ENCODE peak calls at places on chromosome 7, in nine cellular contexts. E is heart right ventricle, K is cardiac fibroblast, X is mucosa of descending colon, U is AG04450, N is astrocyte of the cerebellum, Q is lower lobe of right lung, G is upper lobe of right lung, A is tibial artery. I is an unnamed sample.

GRCh38 chr7:381211-382117 is 91.5 kb downstream of the FOXL3 start:
- DNase-seq in E (no peak), K (no peak), X (no peak), U (no peak), N (no peak), Q (peak), G (peak), A (peak), I (no peak)

GRCh38 chr7:43850348-43851116 is 18.8 kb downstream of the MRPS24 start:
- DNase-seq in E (no peak), K (no peak), X (no peak), U (no peak), N (no peak), Q (no peak), G (no peak), A (no peak), I (peak)

GRCh38 chr7:116809636-116810266 is 52.6 kb upstream of the CAPZA2 start:
- DNase-seq in E (no peak), K (peak), X (peak), U (peak), N (peak), Q (no peak), G (no peak), A (no peak), I (peak)

GRCh38 chr7:153061913-153062528 is 302.5 kb downstream of the ACTR3B start:
- DNase-seq in E (no peak), K (no peak), X (no peak), U (no peak), N (no peak), Q (no peak), G (no peak), A (no peak), I (no peak)

GRCh38 chr7:151890355-151891004 is 13.6 kb upstream of the PRKAG2 start:
- DNase-seq in E (no peak), K (no peak), X (no peak), U (no peak), N (no peak), Q (peak), G (no peak), A (no peak), I (no peak)

GRCh38 chr7:84529480-84530205 is 335.1 kb upstream of the SEMA3A start:
- DNase-seq in E (no peak), K (peak), X (no peak), U (no peak), N (peak), Q (no peak), G (no peak), A (no peak), I (no peak)

GRCh38 chr7:14936530-14936929 is 34.0 kb upstream of the DGKB start:
- DNase-seq in E (no peak), K (no peak), X (peak), U (no peak), N (no peak), Q (no peak), G (no peak), A (no peak), I (no peak)

GRCh38 chr7:132041108-132041507 is 484.7 kb upstream of the PODXL start:
- DNase-seq in E (no peak), K (no peak), X (no peak), U (no peak), N (no peak), Q (no peak), G (no peak), A (no peak), I (no peak)

GRCh38 chr7:36946401-36946739 is 222.1 kb upstream of the AOAH start:
- DNase-seq in E (no peak), K (no peak), X (no peak), U (no peak), N (no peak), Q (no peak), G (no peak), A (no peak), I (no peak)

GRCh38 chr7:38321967-38322366 is 48.5 kb upstream of the TARP start:
- DNase-seq in E (no peak), K (no peak), X (no peak), U (no peak), N (no peak), Q (no peak), G (no peak), A (no peak), I (no peak)

GRCh38 chr7:144656960-144657359 is 178.9 kb downstream of the TPK1 start:
- DNase-seq in E (no peak), K (no peak), X (no peak), U (no peak), N (no peak), Q (no peak), G (no peak), A (no peak), I (peak)

GRCh38 chr7:27616914-27617548 is 45.7 kb downstream of the HIBADH start:
- DNase-seq in E (no peak), K (no peak), X (no peak), U (no peak), N (no peak), Q (no peak), G (no peak), A (no peak), I (no peak)

GRCh38 chr7:157704365-157704764 is 367.6 kb downstream of the DNAJB6 start:
- DNase-seq in E (no peak), K (no peak), X (no peak), U (no peak), N (no peak), Q (peak), G (no peak), A (no peak), I (no peak)

GRCh38 chr7:100082978-100083377 is 1.5 kb upstream of the ZNF3 start:
- DNase-seq in E (no peak), K (no peak), X (no peak), U (no peak), N (no peak), Q (no peak), G (no peak), A (no peak), I (no peak)

GRCh38 chr7:100885440-100886141 is 3.9 kb downstream of the UFSP1 start:
- DNase-seq in E (no peak), K (no peak), X (no peak), U (no peak), N (no peak), Q (no peak), G (no peak), A (no peak), I (no peak)

GRCh38 chr7:104230606-104231005 is 22.8 kb upstream of the ORC5 start:
- DNase-seq in E (no peak), K (peak), X (no peak), U (peak), N (no peak), Q (no peak), G (no peak), A (no peak), I (no peak)

GRCh38 chr7:114952296-114952695 is 30.4 kb downstream of the MDFIC start:
- DNase-seq in E (no peak), K (peak), X (no peak), U (no peak), N (no peak), Q (no peak), G (no peak), A (no peak), I (no peak)

GRCh38 chr7:95045236-95045923 is 138.0 kb downstream of the PPP1R9A start:
- DNase-seq in E (no peak), K (peak), X (peak), U (no peak), N (no peak), Q (no peak), G (no peak), A (no peak), I (peak)
- TF ChIP-seq CTCF in E (no peak), K (peak), X (no peak), U (peak), N (peak), Q (peak), G (peak), A (peak), I (no peak)

GRCh38 chr7:128404143-128404681 is 5.6 kb downstream of the IMPDH1 start:
- DNase-seq in E (no peak), K (no peak), X (no peak), U (no peak), N (no peak), Q (no peak), G (no peak), A (no peak), I (no peak)
- H3K4me3 ChIP-seq in E (no peak), K (peak), X (no peak), U (peak), N (peak), Q (peak), G (peak), A (no peak), I (peak)

DNA sequence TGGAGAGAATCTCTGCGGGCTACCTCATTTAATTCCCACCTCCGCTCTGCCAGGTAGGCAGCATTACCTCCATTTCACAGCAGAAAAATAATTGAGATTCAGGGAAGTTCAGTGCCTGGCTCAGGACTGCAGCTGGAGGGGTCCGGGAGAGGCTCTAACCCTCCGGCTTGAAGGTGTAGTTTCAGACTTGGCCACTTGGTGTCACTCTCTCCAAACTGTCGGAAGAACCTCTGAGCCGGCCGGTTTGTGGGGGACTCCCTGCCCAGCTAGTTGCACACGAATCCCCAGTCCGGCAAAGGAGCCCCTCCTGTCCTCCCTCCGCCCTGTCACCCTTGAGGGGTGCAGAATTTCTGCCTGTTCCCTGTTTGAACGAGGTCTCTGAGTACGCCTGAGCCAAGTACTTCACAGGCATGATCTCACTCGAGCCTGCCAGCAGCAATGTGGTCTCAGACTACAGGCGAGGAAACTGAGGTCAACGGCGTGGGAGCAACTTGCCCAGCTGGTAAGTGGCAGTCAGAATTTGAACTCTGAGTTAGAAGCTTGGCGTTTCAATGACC is 144.7 kb upstream of the ZNF716 start:
- DNase-seq in E (no peak), K (no peak), X (no peak), U (no peak), N (no peak), Q (no peak), G (no peak), A (no peak), I (no peak)
- TF ChIP-seq CTCF in E (peak), K (peak), X (no peak), U (no peak), N (no peak), Q (peak), G (peak), A (no peak), I (peak)

DNA sequence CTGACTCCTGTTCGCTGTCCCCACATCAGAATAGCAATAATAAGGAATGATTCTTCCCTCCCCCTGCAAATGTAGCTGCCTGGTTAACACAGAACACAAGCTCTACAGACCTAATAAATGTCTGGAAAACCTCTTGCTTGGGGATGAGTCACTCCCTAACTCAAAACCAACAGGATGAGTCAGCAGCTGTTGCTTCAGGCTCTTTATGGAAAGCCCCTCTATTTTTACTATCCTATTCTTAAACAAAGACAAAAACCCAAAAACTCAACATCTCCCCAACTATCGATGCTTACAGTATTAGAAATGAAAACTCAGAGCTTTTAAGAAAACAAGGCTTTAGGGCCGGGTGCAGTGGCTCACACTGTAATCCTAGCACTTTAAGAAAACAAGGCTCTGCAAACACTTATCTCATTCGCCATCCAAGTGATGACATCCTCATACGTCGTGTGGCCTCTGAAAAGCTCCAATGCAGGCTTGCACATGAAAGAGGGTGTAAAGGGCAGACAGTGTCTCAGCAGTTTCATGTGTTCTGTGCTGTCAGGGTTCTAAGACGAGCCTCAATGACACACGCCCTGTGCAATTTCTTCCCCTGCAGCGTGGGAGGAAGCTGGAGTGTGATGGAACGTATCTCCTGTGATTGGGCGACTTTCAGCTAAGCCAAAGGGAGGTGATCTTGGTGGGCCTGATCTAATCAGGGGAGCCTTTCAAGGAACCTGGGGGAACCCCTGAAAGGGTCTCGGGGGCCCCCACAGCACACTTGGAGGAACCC is 70.1 kb downstream of the AMZ1 start:
- DNase-seq in E (no peak), K (peak), X (peak), U (peak), N (peak), Q (no peak), G (peak), A (peak), I (peak)
- H3K4me3 ChIP-seq in E (no peak), K (no peak), X (no peak), U (peak), N (peak), Q (no peak), G (no peak), A (peak), I (peak)

GRCh38 chr7:35593896-35594295 is 101.0 kb downstream of the HERPUD2 start:
- DNase-seq in E (no peak), K (no peak), X (peak), U (no peak), N (no peak), Q (no peak), G (no peak), A (no peak), I (peak)
- TF ChIP-seq CTCF in E (peak), K (peak), X (no peak), U (peak), N (peak), Q (peak), G (peak), A (no peak), I (peak)